ENCODE peak calls at places on chromosome 14, in six cellular contexts. E is ascending aorta; T is fibroblast of pulmonary artery; Z is CD4-positive, CD25-positive, alpha-beta regulatory T cell; Y is choroid plexus epithelial cell; U is WERI-Rb-1. M is an unnamed sample.

GRCh38 chr14:98961191-98961590 is 310.8 kb downstream of the BCL11B start:
- DNase-seq in E (peak), T (no peak), Z (no peak), Y (no peak), U (no peak), M (no peak)

GRCh38 chr14:79166171-79166570 is 996.0 kb downstream of the NRXN3 start:
- DNase-seq in E (no peak), T (peak), Z (no peak), Y (no peak), U (no peak), M (no peak)

GRCh38 chr14:30874999-30875787 is 834 bp downstream of the COCH start:
- DNase-seq in E (no peak), T (no peak), Z (peak), Y (no peak), U (no peak), M (no peak)

GRCh38 chr14:92408186-92408585 is 85.2 kb downstream of the SLC24A4 start:
- DNase-seq in E (no peak), T (peak), Z (no peak), Y (peak), U (no peak), M (no peak)

GRCh38 chr14:66228267-66228970 is 257.8 kb upstream of the CCDC196 start:
- DNase-seq in E (no peak), T (peak), Z (peak), Y (peak), U (no peak), M (no peak)

GRCh38 chr14:101562659-101563351 is 1.5 kb downstream of the DIO3 start:
- DNase-seq in E (no peak), T (no peak), Z (no peak), Y (no peak), U (no peak), M (peak)

GRCh38 chr14:60095781-60096450 is 4.2 kb downstream of the PCNX4 start:
- DNase-seq in E (no peak), T (peak), Z (no peak), Y (peak), U (no peak), M (no peak)

GRCh38 chr14:43789458-43789857 is 717.6 kb downstream of the FSCB start:
- DNase-seq in E (no peak), T (no peak), Z (no peak), Y (no peak), U (no peak), M (no peak)

GRCh38 chr14:94682061-94682516 is 69.9 kb downstream of the SERPINA3 start:
- DNase-seq in E (peak), T (no peak), Z (no peak), Y (peak), U (no peak), M (no peak)

GRCh38 chr14:32393119-32393518 is 64.0 kb downstream of the AKAP6 start:
- DNase-seq in E (no peak), T (no peak), Z (no peak), Y (no peak), U (no peak), M (no peak)

GRCh38 chr14:101538865-101539264 is 22.4 kb upstream of the DIO3 start:
- DNase-seq in E (no peak), T (no peak), Z (no peak), Y (no peak), U (no peak), M (no peak)

GRCh38 chr14:92970233-92970625 is 47.3 kb downstream of the CHGA start:
- DNase-seq in E (no peak), T (no peak), Z (no peak), Y (no peak), U (no peak), M (no peak)

GRCh38 chr14:79608426-79608825 is 602.9 kb downstream of the DIO2 start:
- DNase-seq in E (no peak), T (no peak), Z (no peak), Y (no peak), U (no peak), M (no peak)

GRCh38 chr14:56810850-56811595 is 744 bp upstream of the OTX2 start:
- DNase-seq in E (no peak), T (no peak), Z (no peak), Y (no peak), U (peak), M (no peak)

GRCh38 chr14:35333797-35334743 is 41.9 kb downstream of the PSMA6 start:
- DNase-seq in E (no peak), T (no peak), Z (peak), Y (no peak), U (no peak), M (no peak)

GRCh38 chr14:77051101-77051500 is 22.6 kb upstream of the IRF2BPL start:
- DNase-seq in E (peak), T (no peak), Z (no peak), Y (no peak), U (no peak), M (no peak)

GRCh38 chr14:59897757-59898383 is 22.1 kb upstream of the LRRC9 start:
- DNase-seq in E (peak), T (peak), Z (peak), Y (peak), U (peak), M (no peak)

GRCh38 chr14:72401632-72402428 is 469.6 kb downstream of the RGS6 start:
- DNase-seq in E (no peak), T (no peak), Z (peak), Y (peak), U (no peak), M (peak)

GRCh38 chr14:47278233-47278842 is 397.1 kb downstream of the MDGA2 start:
- DNase-seq in E (no peak), T (peak), Z (peak), Y (peak), U (peak), M (peak)

GRCh38 chr14:39435241-39435640 is 3.0 kb upstream of the FBXO33 start:
- DNase-seq in E (no peak), T (no peak), Z (no peak), Y (no peak), U (no peak), M (no peak)

GRCh38 chr14:55139152-55139551 is 10.1 kb downstream of the LGALS3 start:
- DNase-seq in E (no peak), T (no peak), Z (no peak), Y (no peak), U (no peak), M (no peak)

GRCh38 chr14:54691525-54692260 is 124.8 kb downstream of the SAMD4A start:
- DNase-seq in E (peak), T (peak), Z (peak), Y (peak), U (peak), M (no peak)

GRCh38 chr14:71261206-71261605 is 353.9 kb downstream of the PCNX1 start:
- DNase-seq in E (no peak), T (peak), Z (no peak), Y (peak), U (no peak), M (no peak)

GRCh38 chr14:101875726-101876268 is 88.6 kb upstream of the DYNC1H1 start:
- DNase-seq in E (no peak), T (no peak), Z (no peak), Y (peak), U (no peak), M (no peak)

GRCh38 chr14:104865631-104866441 is 768 bp downstream of the CEP170B start:
- DNase-seq in E (peak), T (peak), Z (peak), Y (peak), U (peak), M (no peak)

GRCh38 chr14:93857081-93857480 is 68.8 kb upstream of the PRIMA1 start:
- DNase-seq in E (no peak), T (no peak), Z (no peak), Y (no peak), U (no peak), M (no peak)

GRCh38 chr14:54329082-54329695 is 67.6 kb upstream of the CDKN3 start:
- DNase-seq in E (no peak), T (peak), Z (peak), Y (peak), U (peak), M (peak)

GRCh38 chr14:96863327-96863985 is 66.3 kb downstream of the VRK1 start:
- DNase-seq in E (no peak), T (no peak), Z (no peak), Y (no peak), U (no peak), M (no peak)

GRCh38 chr14:104973215-104974145 is 4.7 kb downstream of the AHNAK2 start:
- DNase-seq in E (peak), T (peak), Z (no peak), Y (peak), U (peak), M (no peak)

GRCh38 chr14:101476931-101477553 is 84.3 kb upstream of the DIO3 start:
- DNase-seq in E (peak), T (no peak), Z (no peak), Y (no peak), U (peak), M (peak)

GRCh38 chr14:51035611-51036192 is 59.2 kb downstream of the TRIM9 start:
- DNase-seq in E (no peak), T (no peak), Z (no peak), Y (no peak), U (no peak), M (no peak)

GRCh38 chr14:64572721-64573508 is 23.2 kb downstream of the PPP1R36 start:
- DNase-seq in E (no peak), T (no peak), Z (no peak), Y (peak), U (no peak), M (no peak)

GRCh38 chr14:24308342-24309124 is 756 bp upstream of the CIDEB start:
- DNase-seq in E (no peak), T (no peak), Z (no peak), Y (no peak), U (no peak), M (no peak)
- H3K4me3 ChIP-seq in E (no peak), T (no peak), Z (no peak), Y (no peak), U (no peak), M (no peak)

GRCh38 chr14:88323520-88324199 is 591 bp upstream of the KCNK10 start:
- DNase-seq in E (no peak), T (peak), Z (no peak), Y (peak), U (peak), M (no peak)
- H3K4me3 ChIP-seq in E (peak), T (no peak), Z (no peak), Y (no peak), U (peak), M (no peak)

GRCh38 chr14:103552011-103552797 is 10.3 kb downstream of the BAG5 start:
- DNase-seq in E (peak), T (peak), Z (no peak), Y (no peak), U (no peak), M (no peak)
- H3K4me3 ChIP-seq in E (peak), T (no peak), Z (no peak), Y (no peak), U (no peak), M (no peak)

DNA sequence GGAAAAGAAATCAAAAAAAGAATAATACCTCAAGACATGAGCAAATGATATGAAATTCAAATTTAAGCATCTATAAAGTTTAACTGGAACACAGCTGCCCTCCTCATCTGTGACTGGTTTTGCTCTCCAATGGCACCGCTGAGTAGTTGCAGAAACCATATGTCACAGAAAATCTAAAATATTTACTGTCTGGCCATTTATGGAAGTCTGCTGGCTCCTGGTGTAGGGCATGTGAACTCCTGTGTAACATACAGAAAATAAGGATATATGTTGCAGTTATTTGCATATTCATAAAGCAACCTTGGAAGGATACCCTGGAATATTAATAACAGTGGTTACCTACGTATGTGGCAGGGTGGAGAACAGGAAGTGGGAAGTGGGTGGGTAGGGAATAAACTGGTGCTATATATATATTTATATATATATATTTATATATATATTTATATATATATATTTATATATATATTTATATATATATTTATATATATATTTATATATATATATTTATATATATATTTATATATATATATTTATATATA is 48.3 kb downstream of the LTBP2 start:
- DNase-seq in E (no peak), T (no peak), Z (no peak), Y (peak), U (no peak), M (no peak)
- H3K4me3 ChIP-seq in E (peak), T (no peak), Z (no peak), Y (no peak), U (no peak), M (no peak)

GRCh38 chr14:20782280-20782890 is 1.3 kb downstream of the RNASE6 start:
- DNase-seq in E (no peak), T (no peak), Z (peak), Y (no peak), U (no peak), M (peak)

GRCh38 chr14:20787025-20787424 is 6.0 kb downstream of the RNASE6 start:
- DNase-seq in E (no peak), T (no peak), Z (no peak), Y (no peak), U (no peak), M (no peak)

GRCh38 chr14:20781805-20782204 is 737 bp downstream of the RNASE6 start:
- DNase-seq in E (no peak), T (no peak), Z (no peak), Y (no peak), U (no peak), M (peak)
- H3K4me3 ChIP-seq in E (peak), T (no peak), Z (peak), Y (no peak), U (no peak), M (peak)

GRCh38 chr14:103521438-103521961 is 1.1 kb downstream of the CKB start:
- DNase-seq in E (peak), T (no peak), Z (no peak), Y (no peak), U (no peak), M (no peak)

GRCh38 chr14:103522028-103522581 is 525 bp downstream of the CKB start:
- DNase-seq in E (peak), T (no peak), Z (no peak), Y (no peak), U (no peak), M (no peak)

GRCh38 chr14:103524002-103524785 is 1.6 kb upstream of the CKB start:
- DNase-seq in E (peak), T (no peak), Z (no peak), Y (no peak), U (no peak), M (no peak)

GRCh38 chr14:103522649-103523582 is at the start of gene CKB:
- DNase-seq in E (peak), T (peak), Z (no peak), Y (peak), U (peak), M (no peak)

DNA sequence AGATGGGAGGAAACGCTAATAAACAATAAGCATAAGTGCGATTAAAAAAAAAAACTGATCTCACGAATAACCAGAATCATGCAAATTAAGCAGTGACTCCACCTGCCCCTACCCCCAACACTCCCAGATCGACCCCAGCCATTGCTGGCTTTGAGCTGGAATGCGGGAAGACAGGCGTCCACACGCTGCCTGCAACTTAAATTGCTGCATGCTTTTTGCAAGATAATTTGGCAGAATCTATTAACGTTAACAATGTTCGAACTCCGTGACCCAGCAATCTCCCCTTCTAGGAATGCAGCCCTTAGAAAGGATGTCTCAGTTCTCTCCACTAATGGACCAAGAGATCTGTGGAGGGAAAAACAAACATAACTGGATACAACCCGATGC is 946 bp upstream of the CKB start:
- DNase-seq in E (no peak), T (no peak), Z (no peak), Y (no peak), U (no peak), M (no peak)
- H3K4me3 ChIP-seq in E (no peak), T (no peak), Z (no peak), Y (no peak), U (no peak), M (no peak)

DNA sequence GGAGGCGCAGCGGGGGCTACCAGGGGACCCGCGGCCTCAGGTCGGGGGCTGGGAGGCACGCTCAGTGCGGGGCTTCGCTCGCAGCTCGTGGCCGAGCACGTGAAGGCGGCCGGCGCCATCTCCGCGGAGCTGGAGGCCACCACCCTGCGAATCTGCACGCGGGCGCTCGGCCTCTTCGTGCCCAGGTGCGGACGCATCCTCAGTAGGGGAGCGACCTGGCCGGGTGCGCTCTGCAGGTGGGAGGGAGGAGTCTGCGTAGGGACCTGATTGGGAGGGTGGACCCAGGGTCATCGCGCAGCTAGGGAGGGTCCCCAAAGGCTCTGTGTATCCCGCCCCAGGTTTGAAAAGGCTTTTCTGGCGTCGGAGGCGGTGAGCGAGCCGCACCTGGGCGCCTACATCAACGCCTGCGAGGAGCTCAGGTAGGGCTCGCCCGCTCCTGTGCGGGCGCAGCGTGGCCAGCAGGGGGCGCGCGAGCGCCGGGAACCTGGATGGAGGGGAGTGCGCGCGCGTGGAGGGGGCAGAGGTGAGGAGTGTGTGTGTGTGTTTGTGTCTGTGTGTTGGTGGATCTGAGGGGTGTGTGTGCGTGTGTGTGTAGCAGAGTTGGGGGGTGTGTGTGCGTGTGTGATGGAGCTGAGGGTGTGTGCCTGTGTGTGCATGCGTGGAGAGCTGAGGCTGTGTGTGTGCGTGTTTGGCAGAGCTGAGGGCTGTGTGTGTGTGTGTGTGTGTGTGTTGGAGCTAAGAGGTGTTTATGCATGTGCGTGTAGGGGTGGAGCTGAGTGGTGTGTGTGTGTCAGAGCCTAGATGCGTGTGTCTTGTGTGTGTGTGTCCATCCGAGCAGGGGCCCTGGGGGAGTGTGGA is 10.4 kb downstream of the EXOC3L4 start:
- DNase-seq in E (no peak), T (peak), Z (peak), Y (peak), U (peak), M (peak)
- H3K4me3 ChIP-seq in E (no peak), T (no peak), Z (no peak), Y (no peak), U (peak), M (no peak)

M was measured in Jurkat, Clone E6-1.